ENCODE peak calls at places on chromosome 13, in five cellular contexts. D, X, G, L and E are unnamed samples.

GRCh38 chr13:101425623-101426022 is 9.3 kb upstream of the NALCN start:
- DNase-seq in D (no peak), X (no peak), G (no peak), L (no peak), E (no peak)

GRCh38 chr13:65606622-65607021 is 1623.5 kb downstream of the PCDH9 start:
- DNase-seq in D (no peak), X (no peak), G (no peak), L (no peak), E (no peak)

GRCh38 chr13:109869312-109870237 is 83.2 kb upstream of the IRS2 start:
- DNase-seq in D (peak; percentile 88), X (no peak), G (no peak), L (no peak), E (peak; percentile 38)

GRCh38 chr13:26457212-26457611 is 100.3 kb upstream of the WASF3 start:
- DNase-seq in D (no peak), X (no peak), G (no peak), L (no peak), E (no peak)

GRCh38 chr13:95146486-95146885 is 154.8 kb downstream of the ABCC4 start:
- DNase-seq in D (no peak), X (no peak), G (no peak), L (no peak), E (no peak)

GRCh38 chr13:89061821-89062220 is 1390.7 kb downstream of the SLITRK5 start:
- DNase-seq in D (peak; percentile 67), X (peak; percentile 4), G (no peak), L (no peak), E (no peak)

GRCh38 chr13:42947925-42948324 is 44.1 kb downstream of the EPSTI1 start:
- DNase-seq in D (no peak), X (no peak), G (no peak), L (no peak), E (no peak)

GRCh38 chr13:77222000-77222690 is 104.7 kb downstream of the MYCBP2 start:
- DNase-seq in D (no peak), X (no peak), G (no peak), L (no peak), E (no peak)

GRCh38 chr13:112486386-112487126 is 101.4 kb downstream of the TUBGCP3 start:
- DNase-seq in D (no peak), X (no peak), G (no peak), L (no peak), E (no peak)

GRCh38 chr13:33509642-33510229 is 224.2 kb upstream of the STARD13 start:
- DNase-seq in D (no peak), X (no peak), G (no peak), L (no peak), E (peak; percentile 4)

GRCh38 chr13:30442854-30443379 is 20.6 kb downstream of the UBE2L5 start:
- DNase-seq in D (no peak), X (no peak), G (no peak), L (no peak), E (no peak)

GRCh38 chr13:27918918-27919255 is 913 bp upstream of the PDX1 start:
- DNase-seq in D (no peak), X (no peak), G (no peak), L (no peak), E (no peak)

GRCh38 chr13:74662895-74663294 is 528.7 kb upstream of the KLF12 start:
- DNase-seq in D (no peak), X (no peak), G (no peak), L (no peak), E (no peak)

GRCh38 chr13:102812616-102813287 is 13.8 kb downstream of the BIVM start:
- DNase-seq in D (no peak), X (no peak), G (no peak), L (no peak), E (no peak)

GRCh38 chr13:113927661-113928581 is 46.0 kb downstream of the C13orf46 start:
- DNase-seq in D (no peak), X (no peak), G (no peak), L (no peak), E (no peak)